ENCODE peak calls at places on chromosomes 4 and X, in four cellular contexts. T, G, I and H are unnamed samples.

GRCh38 chr4:174047363-174047762 is 236.1 kb downstream of the FBXO8 start:
- DNase-seq in T (no peak), G (no peak), I (no peak), H (no peak)

GRCh38 chr4:109033993-109034392 is 268.5 kb downstream of the COL25A1 start:
- DNase-seq in T (no peak), G (no peak), I (no peak), H (no peak)

GRCh38 chr4:124178449-124179021 is 534.0 kb downstream of the ANKRD50 start:
- DNase-seq in T (no peak), G (no peak), I (no peak), H (no peak)

GRCh38 chr4:83112239-83112638 is 2.3 kb downstream of the PLAC8 start:
- DNase-seq in T (no peak), G (no peak), I (no peak), H (no peak)

GRCh38 chr4:176635372-176636261 is 157.1 kb downstream of the VEGFC start:
- DNase-seq in T (no peak), G (no peak), I (peak; percentile 33), H (no peak)

GRCh38 chr4:6705638-6706037 is 4.0 kb downstream of the MRFAP1L1 start:
- DNase-seq in T (no peak), G (no peak), I (no peak), H (no peak)

GRCh38 chrX:80229626-80230025 is 190.6 kb upstream of the TENT5D start:
- DNase-seq in T (no peak), G (no peak), I (no peak), H (no peak)

GRCh38 chr4:164293776-164294175 is 460.2 kb upstream of the SMIM31 start:
- DNase-seq in T (no peak), G (no peak), I (no peak), H (no peak)

GRCh38 chrX:134780908-134781307 is 122.6 kb upstream of the PLAC1 start:
- DNase-seq in T (no peak), G (no peak), I (no peak), H (no peak)

GRCh38 chr4:13208558-13209193 is 275.5 kb downstream of the RAB28 start:
- DNase-seq in T (no peak), G (no peak), I (no peak), H (no peak)

GRCh38 chr4:110128092-110128989 is 70.1 kb downstream of the ELOVL6 start:
- DNase-seq in T (no peak), G (no peak), I (no peak), H (no peak)

GRCh38 chr4:7831330-7831729 is 108.3 kb downstream of the AFAP1 start:
- DNase-seq in T (no peak), G (no peak), I (peak; percentile 62), H (no peak)

GRCh38 chrX:15203694-15204093 is 66.2 kb downstream of the ASB9 start:
- DNase-seq in T (no peak), G (no peak), I (no peak), H (no peak)

GRCh38 chr4:61520688-61521160 is 320.6 kb downstream of the ADGRL3 start:
- DNase-seq in T (no peak), G (no peak), I (no peak), H (no peak)

GRCh38 chr4:188822698-188823097 is 683.5 kb downstream of the TRIML1 start:
- DNase-seq in T (no peak), G (no peak), I (no peak), H (no peak)

GRCh38 chr4:57763070-57763469 is 652.9 kb upstream of the IGFBP7 start:
- DNase-seq in T (no peak), G (no peak), I (no peak), H (no peak)

GRCh38 chr4:175435437-175435836 is 376.6 kb downstream of the GPM6A start:
- DNase-seq in T (no peak), G (no peak), I (no peak), H (no peak)

GRCh38 chr4:2256781-2257191 is 5.1 kb downstream of the MXD4 start:
- DNase-seq in T (peak; percentile 52), G (peak; percentile 70), I (peak; percentile 50), H (peak; percentile 82)

DNA sequence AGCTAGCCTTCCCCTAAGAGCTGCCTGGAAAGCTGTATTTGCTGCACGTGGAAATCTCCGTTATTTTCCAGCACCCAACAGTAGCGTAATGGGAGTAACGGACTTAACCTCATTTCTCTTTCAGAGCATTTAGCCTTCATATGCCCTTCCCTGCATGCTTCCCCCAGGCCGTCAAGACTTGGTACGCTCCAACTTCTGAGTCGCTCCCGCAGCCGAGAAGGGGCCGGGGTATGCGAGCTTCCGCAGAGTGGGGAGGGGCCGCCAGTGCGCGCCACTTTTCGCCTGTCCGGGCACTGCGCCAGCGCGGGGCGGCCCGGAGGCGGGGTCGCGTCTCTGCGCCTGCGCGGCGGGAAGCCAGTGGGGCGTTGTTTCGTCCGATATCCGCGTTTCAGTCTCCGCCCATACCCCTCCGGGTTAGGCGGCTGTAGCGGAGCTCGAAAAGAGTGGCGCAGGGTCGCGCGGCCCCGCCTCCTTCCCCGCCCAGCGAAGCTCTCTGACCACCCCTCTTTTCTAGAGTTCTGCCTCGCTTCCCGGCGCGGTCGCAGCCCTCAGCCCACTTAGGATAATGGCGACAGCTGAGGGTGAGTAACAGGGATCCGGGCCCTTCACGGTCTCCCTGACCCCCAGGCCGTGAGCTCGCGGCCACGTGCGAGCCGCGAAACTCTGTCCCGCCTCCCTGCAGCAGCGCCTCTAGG is at the start of gene PAICS:
- DNase-seq in T (peak; percentile 82), G (peak; percentile 90), I (peak; percentile 93), H (no peak)
- TF ChIP-seq POLR2A in T (no peak), G (peak; percentile 30), I (no peak), H (peak; percentile 30)

GRCh38 chrX:39898147-39898546 is 199.6 kb downstream of the BCOR start:
- DNase-seq in T (no peak), G (no peak), I (no peak), H (no peak)

GRCh38 chrX:39897741-39898097 is 200.0 kb downstream of the BCOR start:
- DNase-seq in T (no peak), G (no peak), I (no peak), H (no peak)

GRCh38 chrX:39899059-39899458 is 198.7 kb downstream of the BCOR start:
- DNase-seq in T (no peak), G (no peak), I (no peak), H (no peak)

GRCh38 chrX:39895228-39896110 is 202.3 kb downstream of the BCOR start:
- DNase-seq in T (peak; percentile 55), G (no peak), I (no peak), H (no peak)

GRCh38 chrX:39896951-39897740 is 200.6 kb downstream of the BCOR start:
- DNase-seq in T (peak; percentile 78), G (no peak), I (no peak), H (no peak)
- H3K27ac ChIP-seq in T (peak overlapping the region; percentile 49), G (no peak overlapping the region), I (peak overlapping the region; percentile 25), H (no peak overlapping the region)

GRCh38 chr4:184313710-184314659 is 96.3 kb upstream of the ENPP6 start:
- DNase-seq in T (no peak), G (no peak), I (no peak), H (no peak)

GRCh38 chr4:184310881-184311709 is 93.4 kb upstream of the ENPP6 start:
- DNase-seq in T (no peak), G (no peak), I (peak; percentile 46), H (no peak)

GRCh38 chr4:184313058-184313709 is 95.5 kb upstream of the ENPP6 start:
- DNase-seq in T (no peak), G (no peak), I (no peak), H (no peak)

GRCh38 chr4:184310171-184310567 is 92.5 kb upstream of the ENPP6 start:
- DNase-seq in T (no peak), G (no peak), I (no peak), H (peak; percentile 64)

GRCh38 chr4:184312126-184312525 is 94.5 kb upstream of the ENPP6 start:
- DNase-seq in T (no peak), G (no peak), I (no peak), H (no peak)
- TF ChIP-seq POLR2A in T (no peak), G (no peak), I (no peak), H (no peak)

GRCh38 chrX:19924285-19924684 is 36.9 kb upstream of the SH3KBP1 start:
- DNase-seq in T (no peak), G (no peak), I (no peak), H (no peak)
- H3K27ac ChIP-seq in T (no peak overlapping the region), G (no peak overlapping the region), I (no peak overlapping the region), H (no peak overlapping the region)

DNA sequence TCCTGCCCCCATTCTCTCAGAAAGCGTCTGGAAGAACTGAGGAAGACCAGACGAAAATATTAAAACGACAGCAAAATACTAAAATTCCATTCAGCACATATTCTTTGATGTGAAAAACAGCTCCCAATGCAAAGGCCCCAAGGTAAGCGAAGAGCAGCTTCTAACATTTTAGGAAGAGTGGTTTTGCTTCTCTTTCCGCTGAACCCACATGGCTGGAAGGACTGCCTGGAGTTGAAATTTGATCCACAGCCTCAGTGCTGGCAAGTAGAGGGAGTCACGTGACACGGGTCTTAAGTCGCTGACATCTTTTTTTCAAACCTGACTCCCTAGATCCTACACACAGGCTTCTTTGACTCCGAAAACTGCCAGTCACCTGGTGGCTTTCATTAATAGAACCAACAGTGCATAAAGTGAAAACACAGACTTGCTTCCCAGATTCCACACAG is at the start of gene FAM13A:
- DNase-seq in T (peak; percentile 90), G (peak; percentile 92), I (peak; percentile 77), H (peak; percentile 94)
- TF ChIP-seq POLR2A in T (no peak), G (peak; percentile 25), I (no peak), H (no peak)

GRCh38 chrX:9906919-9907318 is 60.2 kb upstream of the CLDN34 start:
- DNase-seq in T (no peak), G (no peak), I (no peak), H (no peak)
- H3K27ac ChIP-seq in T (no peak overlapping the region), G (no peak overlapping the region), I (no peak overlapping the region), H (no peak overlapping the region)

GRCh38 chr4:102791318-102791835 is 30.6 kb upstream of the MANBA start:
- DNase-seq in T (no peak), G (no peak), I (no peak), H (no peak)
- TF ChIP-seq POLR2A in T (no peak), G (no peak), I (no peak), H (no peak)

GRCh38 chr4:94472056-94472826 is 20.5 kb downstream of the PDLIM5 start:
- DNase-seq in T (no peak), G (no peak), I (no peak), H (no peak)
- H3K27ac ChIP-seq in T (peak overlapping the region; percentile 34), G (peak overlapping the region; percentile 31), I (peak overlapping the region; percentile 27), H (no peak overlapping the region)